ENCODE peak calls at places on chromosomes 11 and 22, in eight cellular contexts. S is stomach, C is astrocyte of the spinal cord, O is foreskin fibroblast, V is fibroblast of lung, G is heart right ventricle, W is body of pancreas, K is AG09309. A is an unnamed sample.

GRCh38 chr22:30368420-30368819 is 11.6 kb downstream of the CCDC157 start:
- DNase-seq in S (no peak), C (no peak), O (peak; percentile 32), V (no peak), G (no peak), W (no peak), K (no peak), A (no peak)

GRCh38 chr22:46661221-46661851 is 41.1 kb downstream of the GRAMD4 start:
- DNase-seq in S (no peak), C (peak; percentile 51), O (peak; percentile 25), V (peak; percentile 69), G (no peak), W (no peak), K (no peak), A (no peak)

GRCh38 chr11:56876621-56877312 is 111.9 kb upstream of the OR5AK2 start:
- DNase-seq in S (no peak), C (peak; percentile 0), O (peak; percentile 0), V (no peak), G (peak; percentile 22), W (no peak), K (no peak), A (peak; percentile 62)

GRCh38 chr22:29231971-29232959 is 26.6 kb downstream of the EMID1 start:
- DNase-seq in S (peak; percentile 50), C (no peak), O (no peak), V (peak; percentile 21), G (peak; percentile 59), W (peak; percentile 96), K (no peak), A (no peak)

GRCh38 chr22:40436460-40437431 is 66.4 kb downstream of the SGSM3 start:
- DNase-seq in S (no peak), C (peak; percentile 79), O (peak; percentile 69), V (peak; percentile 80), G (peak; percentile 51), W (no peak), K (peak; percentile 63), A (peak; percentile 86)

GRCh38 chr22:24925586-24926427 is 20.7 kb downstream of the LHFPL7 start:
- DNase-seq in S (no peak), C (no peak), O (no peak), V (no peak), G (no peak), W (no peak), K (no peak), A (no peak)

GRCh38 chr11:44893250-44894216 is 57.1 kb downstream of the TP53I11 start:
- DNase-seq in S (no peak), C (no peak), O (no peak), V (no peak), G (no peak), W (no peak), K (no peak), A (no peak)

GRCh38 chr22:25898707-25899365 is 156.8 kb downstream of the MYO18B start:
- DNase-seq in S (no peak), C (no peak), O (no peak), V (no peak), G (no peak), W (no peak), K (no peak), A (no peak)

GRCh38 chr22:20571531-20572007 is 64.2 kb downstream of the MED15 start:
- DNase-seq in S (peak; percentile 43), C (no peak), O (peak; percentile 51), V (peak; percentile 32), G (peak; percentile 42), W (peak; percentile 35), K (no peak), A (peak; percentile 34)

GRCh38 chr11:86301742-86302091 is 323 bp upstream of the HIKESHI start:
- DNase-seq in S (no peak), C (no peak), O (no peak), V (no peak), G (no peak), W (no peak), K (no peak), A (no peak)

GRCh38 chr11:12581923-12582322 is 92.3 kb upstream of the TEAD1 start:
- DNase-seq in S (no peak), C (peak; percentile 81), O (peak; percentile 84), V (peak; percentile 18), G (no peak), W (no peak), K (peak; percentile 63), A (peak; percentile 73)

GRCh38 chr11:2258501-2259465 is 11.6 kb downstream of the ASCL2 start:
- DNase-seq in S (peak; percentile 20), C (no peak), O (no peak), V (no peak), G (peak; percentile 2), W (peak; percentile 8), K (no peak), A (no peak)

GRCh38 chr11:44559207-44559943 is 6.1 kb upstream of the CD82 start:
- DNase-seq in S (no peak), C (no peak), O (no peak), V (no peak), G (no peak), W (no peak), K (no peak), A (no peak)

GRCh38 chr11:2107941-2108630 is 31.1 kb downstream of the IGF2 start:
- DNase-seq in S (no peak), C (no peak), O (no peak), V (no peak), G (no peak), W (no peak), K (no peak), A (no peak)

GRCh38 chr11:93407777-93408401 is 77.3 kb downstream of the DEUP1 start:
- DNase-seq in S (no peak), C (no peak), O (peak; percentile 15), V (peak; percentile 36), G (no peak), W (no peak), K (no peak), A (peak; percentile 1)

GRCh38 chr11:8973121-8973520 is 8.9 kb upstream of the TMEM9B start:
- DNase-seq in S (no peak), C (no peak), O (no peak), V (no peak), G (no peak), W (no peak), K (no peak), A (no peak)

DNA sequence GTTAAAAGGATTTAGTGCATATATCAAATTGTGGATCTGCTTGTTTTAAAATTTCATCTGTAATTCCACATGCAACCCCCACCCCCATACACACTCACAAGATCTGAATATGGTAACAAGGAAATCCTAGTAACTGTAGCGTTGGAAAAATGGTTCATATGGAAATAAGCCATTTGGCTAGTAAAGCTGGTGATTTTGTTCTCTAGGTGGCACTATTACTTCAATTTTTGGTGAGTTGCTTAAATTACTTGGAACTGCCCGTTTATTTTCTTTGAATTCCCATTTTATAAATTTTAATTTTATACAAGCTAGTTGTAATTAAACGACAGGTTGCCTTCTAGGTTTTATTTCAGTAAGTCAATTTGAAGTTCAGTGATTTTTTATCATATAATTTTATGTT is 5.3 kb downstream of the BDNF start:
- DNase-seq in S (no peak), C (peak; percentile 62), O (no peak), V (peak; percentile 65), G (no peak), W (no peak), K (no peak), A (peak; percentile 76)
- TF ChIP-seq CTCF in S (no peak), C (peak; percentile 50), O (no peak), V (peak; percentile 15), G (no peak), W (no peak), K (peak; percentile 39), A (peak; percentile 47)

GRCh38 chr11:114280696-114281095 is 15.5 kb upstream of the NNMT start:
- DNase-seq in S (peak; percentile 52), C (peak; percentile 87), O (peak; percentile 92), V (peak; percentile 81), G (peak; percentile 68), W (peak; percentile 64), K (peak; percentile 79), A (peak; percentile 94)
- TF ChIP-seq CTCF in S (no peak), C (peak; percentile 71), O (peak; percentile 70), V (peak; percentile 75), G (peak; percentile 65), W (peak; percentile 47), K (peak; percentile 83), A (peak; percentile 85)

GRCh38 chr11:65766535-65766934 is 14.2 kb downstream of the AP5B1 start:
- DNase-seq in S (no peak), C (peak; percentile 47), O (peak; percentile 49), V (peak; percentile 39), G (no peak), W (no peak), K (peak; percentile 70), A (peak; percentile 32)

GRCh38 chr11:65767406-65767805 is 13.4 kb downstream of the AP5B1 start:
- DNase-seq in S (no peak), C (no peak), O (no peak), V (peak; percentile 59), G (no peak), W (no peak), K (no peak), A (peak; percentile 35)

GRCh38 chr11:65764434-65764833 is 16.3 kb downstream of the AP5B1 start:
- DNase-seq in S (no peak), C (no peak), O (no peak), V (no peak), G (no peak), W (no peak), K (no peak), A (no peak)
- TF ChIP-seq CTCF in S (no peak), C (no peak), O (no peak), V (no peak), G (no peak), W (no peak), K (no peak), A (no peak)

GRCh38 chr22:36858156-36858555 is 2.6 kb upstream of the NCF4 start:
- DNase-seq in S (no peak), C (no peak), O (no peak), V (no peak), G (no peak), W (no peak), K (no peak), A (no peak)

GRCh38 chr22:36860821-36861659 is at the start of gene NCF4:
- DNase-seq in S (peak; percentile 57), C (no peak), O (no peak), V (no peak), G (peak; percentile 57), W (peak; percentile 37), K (no peak), A (no peak)

GRCh38 chr22:36858966-36859365 is 1.8 kb upstream of the NCF4 start:
- DNase-seq in S (no peak), C (no peak), O (no peak), V (no peak), G (no peak), W (no peak), K (no peak), A (no peak)

GRCh38 chr22:36860438-36860820 is 377 bp upstream of the NCF4 start:
- DNase-seq in S (no peak), C (no peak), O (no peak), V (no peak), G (no peak), W (no peak), K (no peak), A (no peak)

DNA sequence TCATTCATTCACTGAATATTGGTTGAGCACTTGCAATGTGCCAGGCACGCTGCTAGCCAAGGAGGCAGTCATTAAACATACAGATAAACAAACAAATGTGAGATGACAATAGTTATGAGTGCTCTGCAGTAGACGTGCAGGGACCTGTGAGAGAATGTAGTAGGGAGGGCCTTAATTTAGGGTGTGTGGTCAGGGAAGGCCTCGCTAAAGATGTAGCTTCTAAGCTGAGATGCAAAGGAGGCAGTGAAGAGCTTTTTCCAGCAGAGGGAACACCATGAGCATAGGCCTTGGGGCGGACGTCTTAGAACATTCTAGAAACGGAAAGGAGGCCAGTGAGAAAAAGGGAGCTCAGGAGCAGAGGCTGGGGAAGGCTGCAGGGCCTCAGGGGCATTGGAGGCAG is 789 bp upstream of the NCF4 start:
- DNase-seq in S (no peak), C (no peak), O (no peak), V (no peak), G (no peak), W (no peak), K (no peak), A (no peak)
- TF ChIP-seq CTCF in S (no peak), C (no peak), O (no peak), V (no peak), G (no peak), W (no peak), K (no peak), A (no peak)

A was measured in fibroblast of the aortic adventitia.